ENCODE peak calls at places on chromosomes 3 and 15, in ten cellular contexts. Y is prostate gland, J is endodermal cell, W is brain microvascular endothelial cell, C is left ventricle myocardium inferior, Q is psoas muscle, R is PC-9, T is mesendoderm, E is RWPE2, U is IMR-90. B is an unnamed sample.

GRCh38 chr3:145182196-145182911 is 978.6 kb downstream of the PLOD2 start:
- DNase-seq in Q (no peak), W (no peak), E (no peak), U (no peak), J (no peak), C (no peak), T (no peak), R (no peak), Y (no peak), B (no peak)

GRCh38 chr3:60743631-60744164 is 507.6 kb downstream of the FHIT start:
- DNase-seq in W (no peak), R (no peak), T (peak; percentile 81), U (no peak), J (peak; percentile 75), Y (no peak), C (no peak), Q (no peak), E (no peak), B (no peak)

GRCh38 chr3:20137642-20138041 is 48.4 kb downstream of the SGO1 start:
- DNase-seq in R (no peak), J (peak; percentile 58), W (no peak), T (peak; percentile 34), Y (no peak), Q (no peak), E (no peak), U (no peak), C (no peak), B (no peak)

GRCh38 chr15:34701536-34701935 is 53.3 kb downstream of the GJD2 start:
- DNase-seq in U (no peak), W (no peak), E (no peak), T (peak; percentile 36), C (no peak), Y (no peak), Q (no peak), J (no peak), R (no peak), B (no peak)

GRCh38 chr3:139655880-139656279 is 21.9 kb downstream of the NMNAT3 start:
- DNase-seq in T (no peak), C (no peak), Q (no peak), W (no peak), E (no peak), J (peak; percentile 17), Y (no peak), U (no peak), R (no peak), B (no peak)

GRCh38 chr15:63077952-63078351 is 35.4 kb downstream of the TPM1 start:
- DNase-seq in R (no peak), J (peak; percentile 74), W (no peak), U (no peak), E (no peak), C (no peak), Q (no peak), T (peak; percentile 63), Y (no peak), B (no peak)

GRCh38 chr3:14467723-14468620 is 65.6 kb downstream of the SLC6A6 start:
- DNase-seq in W (peak; percentile 22), T (peak; percentile 46), R (no peak), J (peak; percentile 78), Y (peak; percentile 23), Q (no peak), U (peak; percentile 46), E (no peak), C (no peak), B (no peak)

GRCh38 chr3:112789787-112790186 is 56.9 kb downstream of the CD200R1L start:
- DNase-seq in U (peak; percentile 51), J (no peak), C (no peak), W (no peak), Q (no peak), T (no peak), E (no peak), Y (no peak), R (no peak), B (no peak)

GRCh38 chr3:6878731-6879130 is 17.8 kb downstream of the GRM7 start:
- DNase-seq in Q (no peak), T (no peak), U (no peak), R (no peak), J (no peak), Y (no peak), C (no peak), W (no peak), E (no peak), B (no peak)

GRCh38 chr15:62439543-62440016 is 274.5 kb upstream of the C2CD4B start:
- DNase-seq in J (no peak), Y (no peak), R (no peak), C (no peak), E (no peak), W (no peak), T (no peak), Q (no peak), U (peak; percentile 75), B (no peak)

GRCh38 chr3:117997201-117998049 is 1037.2 kb downstream of the IGSF11 start:
- DNase-seq in Y (peak; percentile 65), E (peak; percentile 64), R (no peak), C (peak; percentile 57), W (peak; percentile 59), U (peak; percentile 86), T (peak; percentile 92), Q (peak; percentile 58), J (peak; percentile 95), B (peak; percentile 7)
- H3K4me3 ChIP-seq in Y (peak overlapping the region; percentile 37), E (peak overlapping the region; percentile 13), R (no peak overlapping the region), C (peak overlapping the region; percentile 64), W (peak overlapping the region; percentile 54), U (peak overlapping the region; percentile 72), T (peak overlapping the region; percentile 9), Q (peak overlapping the region; percentile 59), J (peak overlapping the region; percentile 79), B (peak overlapping the region; percentile 42)

GRCh38 chr3:30682434-30683155 is 76.2 kb downstream of the TGFBR2 start:
- DNase-seq in Y (no peak), J (no peak), T (no peak), C (no peak), R (no peak), W (no peak), U (no peak), Q (no peak), E (no peak), B (no peak)
- H3K36me3 ChIP-seq in Y (no peaks in the 10 kb centered on the region), J (peaks cover 41% of the 10 kb centered on the region), T (no peaks in the 10 kb centered on the region), C (peaks cover 30% of the 10 kb centered on the region), R (no peaks in the 10 kb centered on the region), W (peaks cover 30% of the 10 kb centered on the region), U (peaks cover 17% of the 10 kb centered on the region), Q (peaks cover 33% of the 10 kb centered on the region), E (peaks cover 98% of the 10 kb centered on the region), B (peaks cover 37% of the 10 kb centered on the region)

GRCh38 chr3:56962200-56962599 is 98.3 kb upstream of the SPATA12 start:
- DNase-seq in Q (no peak), C (no peak), U (no peak), W (no peak), Y (no peak), E (no peak), J (peak; percentile 28), T (no peak), R (no peak), B (peak; percentile 0)

GRCh38 chr3:56960234-56960917 is 100.1 kb upstream of the SPATA12 start:
- DNase-seq in R (no peak), W (no peak), U (no peak), E (no peak), Q (no peak), T (no peak), C (no peak), Y (no peak), J (no peak), B (no peak)

GRCh38 chr3:56957520-56957919 is 102.9 kb upstream of the SPATA12 start:
- DNase-seq in T (no peak), J (no peak), W (no peak), Y (no peak), C (no peak), Q (no peak), R (no peak), U (no peak), E (no peak), B (no peak)

GRCh38 chr3:56956906-56957305 is 103.6 kb upstream of the SPATA12 start:
- DNase-seq in T (no peak), W (no peak), Y (no peak), C (no peak), R (no peak), Q (no peak), U (no peak), J (no peak), E (no peak), B (no peak)

DNA sequence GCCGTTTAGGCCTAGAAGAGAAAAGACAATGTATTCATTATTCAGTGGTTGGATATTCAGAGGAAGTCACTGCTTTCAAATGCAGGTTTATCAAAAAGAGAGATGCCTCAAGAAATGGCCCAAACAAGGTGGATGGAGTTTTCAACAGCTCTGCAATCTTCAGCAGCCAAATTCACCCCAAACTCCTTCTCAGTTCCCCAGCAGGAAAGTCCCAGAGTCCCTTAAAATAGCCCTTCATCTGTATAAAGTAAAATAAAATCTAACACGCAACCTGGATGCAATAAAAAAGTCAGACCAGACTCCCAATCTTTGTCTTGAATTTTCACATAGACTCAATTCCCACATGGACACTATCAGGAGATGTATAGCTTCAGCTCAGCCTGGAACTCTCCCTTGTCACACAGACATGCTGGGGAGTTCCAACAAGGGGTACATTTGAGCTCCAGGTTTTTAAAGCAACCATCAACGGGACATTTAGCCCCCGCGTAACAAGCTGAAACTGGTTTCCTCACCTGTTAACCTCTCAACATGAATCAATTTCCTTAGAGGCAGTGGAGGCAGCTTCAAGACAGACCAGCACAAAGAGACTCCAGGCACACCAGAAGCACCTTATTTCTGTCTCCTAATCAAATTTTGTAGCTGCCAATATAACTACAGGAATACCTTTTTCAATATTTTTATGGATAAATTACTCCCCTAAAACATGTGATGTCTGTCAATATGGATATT is 101.4 kb upstream of the SPATA12 start:
- DNase-seq in Q (no peak), Y (no peak), W (no peak), T (no peak), E (no peak), U (no peak), J (no peak), C (no peak), R (no peak), B (no peak)
- H3K4me3 ChIP-seq in Q (no peak overlapping the region), Y (no peak overlapping the region), W (no peak overlapping the region), T (no peak overlapping the region), E (no peak overlapping the region), U (no peak overlapping the region), J (no peak overlapping the region), C (no peak overlapping the region), R (no peak overlapping the region), B (no peak overlapping the region)

GRCh38 chr15:59111267-59111666 is 6.3 kb downstream of the CCNB2 start:
- DNase-seq in Q (no peak), U (no peak), C (no peak), J (no peak), T (no peak), E (no peak), W (no peak), R (no peak), Y (no peak), B (no peak)

GRCh38 chr15:59119625-59120024 is 14.7 kb downstream of the CCNB2 start:
- DNase-seq in W (no peak), Q (no peak), R (no peak), J (no peak), T (no peak), C (no peak), E (no peak), Y (no peak), U (no peak), B (no peak)

GRCh38 chr15:59116141-59116540 is 11.2 kb downstream of the CCNB2 start:
- DNase-seq in U (peak; percentile 35), Y (no peak), R (no peak), Q (no peak), J (no peak), T (no peak), C (no peak), W (no peak), E (no peak), B (no peak)

GRCh38 chr15:59115047-59115446 is 10.1 kb downstream of the CCNB2 start:
- DNase-seq in W (no peak), R (no peak), Y (no peak), U (peak; percentile 49), E (no peak), C (no peak), J (no peak), Q (no peak), T (no peak), B (no peak)

GRCh38 chr15:59116771-59117170 is 11.8 kb downstream of the CCNB2 start:
- DNase-seq in E (no peak), U (no peak), T (no peak), C (no peak), Q (no peak), J (no peak), Y (no peak), R (no peak), W (no peak), B (no peak)
- H3K36me3 ChIP-seq in E (peaks cover 98% of the 10 kb centered on the region), U (peaks cover 11% of the 10 kb centered on the region), T (peaks cover 19% of the 10 kb centered on the region), C (no peaks in the 10 kb centered on the region), Q (no peaks in the 10 kb centered on the region), J (peaks cover 86% of the 10 kb centered on the region), Y (no peaks in the 10 kb centered on the region), R (peaks cover 13% of the 10 kb centered on the region), W (peaks cover 9% of the 10 kb centered on the region), B (peaks cover 12% of the 10 kb centered on the region)

B was measured in keratinocyte.